ENCODE peak calls at places on chromosomes 7 and 10, in ten cellular contexts. U, A, B, J, T, I, D, Y, O and L are unnamed samples. For H3K36me3, the result is how much of the 10 kb centered on the place peaks cover.

GRCh38 chr7:73329861-73330581 is 2.1 kb downstream of the FKBP6 start:
- DNase-seq in I (peak), J (no peak), T (no peak), U (peak), O (no peak), D (no peak), Y (no peak), A (no peak), B (no peak), L (no peak)

GRCh38 chr7:132972745-132973144 is 109.1 kb downstream of the CHCHD3 start:
- DNase-seq in Y (no peak), O (no peak), U (no peak), D (no peak), J (no peak), I (peak), B (no peak), T (no peak), A (no peak), L (no peak)

GRCh38 chr7:23067271-23067670 is 38.3 kb upstream of the KLHL7 start:
- DNase-seq in O (no peak), D (no peak), T (no peak), I (peak), J (no peak), A (no peak), U (no peak), B (no peak), Y (no peak), L (no peak)

GRCh38 chr10:101172741-101173140 is 41.6 kb downstream of the TLX1 start:
- DNase-seq in D (no peak), J (no peak), A (no peak), U (no peak), O (no peak), T (no peak), B (no peak), I (no peak), Y (no peak), L (no peak)

GRCh38 chr10:90148121-90148855 is 446.9 kb downstream of the KIF20B start:
- DNase-seq in Y (no peak), J (peak), I (peak), A (no peak), O (no peak), U (peak), T (no peak), B (peak), D (no peak), L (no peak)

GRCh38 chr10:119306514-119306951 is 99.2 kb downstream of the GRK5 start:
- DNase-seq in Y (peak), A (no peak), J (no peak), B (peak), I (no peak), U (peak), O (peak), T (peak), D (no peak), L (no peak)

GRCh38 chr10:71553371-71553900 is 156.7 kb downstream of the CDH23 start:
- DNase-seq in I (no peak), U (no peak), T (no peak), Y (no peak), A (no peak), B (no peak), D (no peak), O (no peak), J (peak), L (no peak)

GRCh38 chr10:78171633-78172032 is 138.0 kb downstream of the RPS24 start:
- DNase-seq in O (no peak), Y (no peak), T (no peak), J (no peak), I (no peak), A (no peak), U (no peak), B (no peak), D (no peak), L (no peak)

GRCh38 chr7:81004098-81004497 is 85.2 kb upstream of the SEMA3C start:
- DNase-seq in U (no peak), T (no peak), J (no peak), O (no peak), Y (no peak), A (no peak), I (peak), D (no peak), B (peak), L (no peak)

GRCh38 chr7:126727930-126728331 is 524.8 kb downstream of the GRM8 start:
- DNase-seq in D (no peak), O (no peak), B (peak), Y (no peak), J (no peak), A (no peak), T (no peak), U (peak), I (no peak), L (no peak)

GRCh38 chr7:46565257-46565656 is 644.2 kb upstream of the IGFBP3 start:
- DNase-seq in U (no peak), J (no peak), O (no peak), D (no peak), Y (no peak), T (no peak), I (no peak), A (no peak), B (no peak), L (no peak)

GRCh38 chr10:52351911-52352310 is 37.8 kb downstream of the DKK1 start:
- DNase-seq in J (no peak), U (peak), O (no peak), D (no peak), A (no peak), T (no peak), I (no peak), Y (no peak), B (peak), L (no peak)

GRCh38 chr7:130065500-130066152 is 4.7 kb upstream of the KLHDC10 start:
- DNase-seq in A (no peak), D (no peak), T (no peak), B (no peak), J (no peak), I (peak), U (no peak), O (no peak), Y (no peak), L (no peak)

GRCh38 chr10:31075434-31075833 is 43.8 kb upstream of the ZNF438 start:
- DNase-seq in I (peak), B (peak), O (no peak), A (no peak), Y (no peak), T (no peak), U (peak), J (no peak), D (no peak), L (no peak)

GRCh38 chr7:20532841-20533240 is 82.6 kb upstream of the ABCB5 start:
- DNase-seq in A (no peak), J (no peak), Y (no peak), I (no peak), D (no peak), B (peak), U (peak), T (no peak), O (no peak), L (no peak)

GRCh38 chr7:131381069-131381838 is 53.6 kb downstream of the MKLN1 start:
- DNase-seq in I (peak), B (no peak), J (no peak), U (no peak), Y (no peak), T (no peak), A (no peak), O (no peak), D (no peak), L (no peak)

GRCh38 chr10:71538608-71539260 is 142.0 kb downstream of the CDH23 start:
- DNase-seq in T (no peak), J (no peak), B (no peak), U (no peak), Y (no peak), A (no peak), I (no peak), D (no peak), O (no peak), L (no peak)

GRCh38 chr10:131920151-131920550 is 19.3 kb downstream of the PPP2R2D start:
- DNase-seq in I (no peak), D (no peak), O (no peak), T (no peak), Y (no peak), J (no peak), A (no peak), U (no peak), B (no peak), L (no peak)

GRCh38 chr10:61662794-61663259 is at the start of gene CABCOCO1:
- DNase-seq in Y (peak), B (peak), O (no peak), U (peak), A (peak), T (no peak), I (peak), D (no peak), J (peak), L (peak)

GRCh38 chr10:132418520-132419416 is 21.8 kb downstream of the PWWP2B start:
- DNase-seq in O (no peak), T (no peak), I (peak), J (peak), A (no peak), U (no peak), Y (peak), D (no peak), B (peak), L (peak)

GRCh38 chr7:30845426-30846135 is 66.1 kb upstream of the AQP1 start:
- DNase-seq in I (peak), A (no peak), O (no peak), Y (peak), B (peak), J (no peak), D (no peak), T (no peak), U (peak), L (no peak)

GRCh38 chr7:27168265-27168947 is 3.1 kb upstream of the HOXA9 start:
- DNase-seq in I (no peak), D (no peak), U (peak), B (peak), J (no peak), A (no peak), T (no peak), Y (peak), O (no peak), L (peak)

GRCh38 chr10:62437696-62438095 is 63.5 kb downstream of the ZNF365 start:
- DNase-seq in U (peak), A (no peak), Y (no peak), J (peak), I (peak), D (no peak), O (no peak), B (peak), T (no peak), L (peak)

GRCh38 chr7:70189261-70189660 is 591.0 kb downstream of the AUTS2 start:
- DNase-seq in D (no peak), B (no peak), A (no peak), J (no peak), U (no peak), Y (no peak), O (no peak), T (no peak), I (no peak), L (no peak)

DNA sequence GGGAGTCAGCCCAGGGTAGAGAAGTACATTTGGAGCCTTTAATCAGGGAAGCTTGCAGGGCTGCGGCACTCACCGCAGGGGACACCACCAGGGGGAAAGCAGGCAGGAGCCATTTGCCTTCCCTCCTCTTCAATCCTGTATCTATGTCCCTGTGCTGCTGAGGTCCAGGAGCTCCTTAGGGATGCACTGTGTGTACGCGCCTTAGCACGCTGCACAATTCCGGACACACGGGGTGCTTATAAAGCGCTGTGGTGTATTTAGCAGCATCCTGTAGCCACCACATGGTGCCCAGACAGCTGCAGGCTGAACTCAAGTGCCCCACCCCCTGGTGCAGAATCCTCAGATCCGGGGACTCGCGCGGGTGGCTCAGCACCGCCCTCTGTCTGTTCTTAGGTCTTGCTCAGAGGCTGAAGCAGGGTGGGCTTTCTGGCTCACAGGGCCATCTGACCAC is 421.4 kb downstream of the SDK1 start:
- DNase-seq in T (peak), I (peak), D (no peak), J (peak), A (peak), O (no peak), Y (peak), B (no peak), U (no peak), L (no peak)
- TF ChIP-seq CTCF in T (no peak), I (no peak), D (peak), J (peak), A (no peak), O (no peak), Y (no peak), B (no peak), U (no peak), L (no peak)

GRCh38 chr10:5970066-5970465 is 7.3 kb downstream of the IL15RA start:
- DNase-seq in J (no peak), Y (no peak), B (no peak), I (no peak), D (no peak), U (peak), T (no peak), A (no peak), O (no peak), L (no peak)

GRCh38 chr10:5968681-5969453 is 8.5 kb downstream of the IL15RA start:
- DNase-seq in B (no peak), O (no peak), J (no peak), U (no peak), I (no peak), Y (no peak), D (no peak), A (no peak), T (no peak), L (peak)

GRCh38 chr10:5970527-5970926 is 6.8 kb downstream of the IL15RA start:
- DNase-seq in J (no peak), I (no peak), T (no peak), B (no peak), D (no peak), A (no peak), O (no peak), U (no peak), Y (no peak), L (peak)

GRCh38 chr10:5965266-5965665 is 12.1 kb downstream of the IL15RA start:
- DNase-seq in Y (no peak), O (no peak), U (no peak), A (no peak), J (no peak), T (no peak), I (no peak), B (no peak), D (no peak), L (peak)

DNA sequence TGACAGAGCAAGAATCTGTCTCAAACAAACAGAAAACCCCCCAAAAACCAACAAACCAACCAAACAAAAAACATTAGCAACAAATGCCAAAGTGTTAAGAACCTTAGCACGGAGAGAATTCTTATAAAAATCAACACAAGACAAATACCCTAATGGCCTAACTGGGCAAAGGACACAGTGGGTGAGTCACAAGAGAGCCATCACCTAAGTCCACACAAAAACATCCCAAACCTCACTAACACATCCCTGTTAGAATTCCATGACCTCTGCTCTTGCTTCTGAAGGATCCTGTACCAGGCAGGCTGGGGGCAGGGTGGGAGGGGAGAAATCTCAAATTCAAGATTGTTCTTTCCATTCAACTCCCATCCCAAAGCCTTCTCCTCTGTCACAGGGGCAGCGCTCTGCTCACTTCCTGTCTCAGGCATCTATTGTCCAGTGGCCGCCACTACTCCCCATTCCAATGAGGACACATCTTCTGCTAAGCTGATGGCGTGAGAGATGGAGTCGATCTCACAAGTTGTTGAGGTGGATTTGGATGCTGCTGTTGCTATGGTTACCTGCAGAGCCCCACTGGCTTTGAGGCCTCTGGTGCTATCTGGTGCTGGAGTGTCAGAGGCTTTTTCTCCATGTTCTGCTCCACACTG is 9.2 kb downstream of the IL15RA start:
- DNase-seq in I (no peak), B (no peak), U (no peak), O (no peak), Y (no peak), A (no peak), D (no peak), T (no peak), J (no peak), L (peak)
- H3K36me3 ChIP-seq in I (under half), B (under half), U (under half), O (under half), Y (under half), A (under half), D (under half), T (under half), J (under half), L (under half)

GRCh38 chr7:92778972-92779371 is 57.4 kb downstream of the CDK6 start:
- DNase-seq in J (no peak), D (no peak), Y (no peak), A (no peak), T (no peak), U (no peak), I (peak), B (no peak), O (no peak), L (no peak)
- TF ChIP-seq CTCF in J (no peak), D (no peak), Y (no peak), A (no peak), T (no peak), U (no peak), I (no peak), B (no peak), O (no peak), L (no peak)

GRCh38 chr10:102651455-102652169 is 7.3 kb downstream of the TRIM8 start:
- DNase-seq in D (no peak), Y (peak), A (no peak), T (no peak), J (no peak), B (no peak), U (no peak), O (no peak), I (no peak), L (no peak)
- H3K36me3 ChIP-seq in D (under half), Y (under half), A (under half), T (under half), J (under half), B (under half), U (under half), O (under half), I (under half), L (under half)

GRCh38 chr7:135708041-135708440 is 19.9 kb downstream of the SLC13A4 start:
- DNase-seq in U (no peak), D (no peak), A (no peak), I (no peak), O (no peak), B (no peak), J (no peak), Y (no peak), T (no peak), L (no peak)
- TF ChIP-seq CTCF in U (no peak), D (no peak), A (no peak), I (no peak), O (no peak), B (no peak), J (no peak), Y (no peak), T (no peak), L (no peak)

DNA sequence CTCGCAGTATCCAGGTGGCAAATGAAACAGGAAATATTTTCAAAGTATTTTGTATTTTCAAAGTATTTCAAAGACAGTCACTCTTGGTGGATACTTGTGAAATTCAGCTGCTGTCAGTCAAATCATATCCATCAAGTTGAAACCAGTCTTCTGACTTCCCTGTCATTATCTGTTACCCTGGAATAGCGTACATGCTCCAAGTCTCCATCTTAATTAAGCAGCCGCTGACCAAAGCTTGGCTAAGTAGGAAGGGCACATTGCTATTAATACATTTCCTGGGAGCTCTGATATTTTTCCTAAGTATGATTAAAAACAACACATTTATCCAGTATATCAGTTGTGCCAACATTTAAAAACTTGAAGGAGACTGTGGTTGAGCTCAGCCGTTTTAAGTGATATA is 112.2 kb downstream of the ZMYND11 start:
- DNase-seq in D (no peak), I (no peak), J (no peak), A (no peak), Y (no peak), T (no peak), B (no peak), U (no peak), O (no peak), L (no peak)
- H3K36me3 ChIP-seq in D (under half), I (under half), J (under half), A (under half), Y (half or more), T (under half), B (under half), U (under half), O (under half), L (under half)

DNA sequence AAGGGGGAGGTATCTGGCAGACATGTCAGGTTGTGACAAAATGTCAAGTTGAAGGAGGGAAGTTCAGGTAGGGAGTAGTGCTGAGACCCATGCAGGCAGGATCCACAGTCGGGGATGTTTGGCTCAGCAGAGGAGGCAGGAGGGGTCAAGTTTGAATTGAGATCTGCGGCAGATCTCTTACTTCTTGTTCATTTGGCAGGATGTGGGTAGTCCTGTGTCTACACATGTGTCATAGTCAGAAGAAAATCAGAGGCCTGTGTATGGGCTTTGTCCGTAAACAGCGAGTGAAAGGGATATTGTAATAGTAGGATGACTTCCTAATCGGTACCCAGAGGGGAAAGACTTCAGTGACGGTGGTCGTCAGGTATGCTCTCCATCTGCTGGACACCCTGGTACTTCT is 203.8 kb upstream of the MTPN start:
- DNase-seq in I (no peak), O (no peak), B (no peak), A (no peak), U (no peak), Y (no peak), T (no peak), J (no peak), D (no peak), L (no peak)
- TF ChIP-seq CTCF in I (no peak), O (no peak), B (no peak), A (no peak), U (no peak), Y (no peak), T (no peak), J (no peak), D (no peak), L (no peak)

GRCh38 chr10:124830445-124830844 is 28.8 kb downstream of the ABRAXAS2 start:
- DNase-seq in Y (no peak), T (no peak), O (no peak), I (no peak), A (no peak), U (no peak), D (no peak), B (no peak), J (no peak), L (no peak)

GRCh38 chr10:124824507-124824906 is 22.9 kb downstream of the ABRAXAS2 start:
- DNase-seq in A (no peak), B (no peak), D (no peak), Y (no peak), J (no peak), O (no peak), U (no peak), T (no peak), I (no peak), L (no peak)

GRCh38 chr10:124825702-124826101 is 24.1 kb downstream of the ABRAXAS2 start:
- DNase-seq in J (no peak), Y (no peak), I (no peak), T (no peak), A (no peak), U (no peak), B (no peak), O (no peak), D (no peak), L (no peak)

GRCh38 chr10:124829447-124830115 is 28.0 kb downstream of the ABRAXAS2 start:
- DNase-seq in O (no peak), A (no peak), I (no peak), Y (no peak), B (no peak), J (no peak), T (no peak), D (no peak), U (no peak), L (no peak)

DNA sequence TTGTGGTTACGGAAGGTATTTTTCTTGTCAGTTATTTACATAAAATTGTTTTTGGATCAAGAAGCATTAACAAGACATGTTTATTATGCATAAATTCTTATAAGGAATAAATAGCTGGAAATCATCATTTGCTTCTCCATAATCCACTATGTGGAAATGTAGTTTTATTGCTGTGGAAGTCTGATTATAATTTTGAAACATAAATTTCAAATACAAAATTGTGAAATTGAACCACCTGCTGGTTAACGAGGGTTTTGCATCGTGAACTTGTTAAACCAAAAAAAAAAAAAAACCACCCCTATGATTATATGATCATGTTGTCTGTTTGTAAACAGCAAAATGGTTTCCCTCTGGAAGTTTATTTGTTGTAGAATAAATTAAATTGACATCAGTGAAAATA is 25.9 kb downstream of the ABRAXAS2 start:
- DNase-seq in B (peak), D (no peak), I (peak), O (no peak), Y (no peak), A (no peak), J (no peak), T (no peak), U (peak), L (no peak)
- H3K36me3 ChIP-seq in B (under half), D (under half), I (under half), O (under half), Y (half or more), A (under half), J (under half), T (under half), U (under half), L (under half)